ENCODE peak calls at places on chromosomes 1 and 21, in seven cellular contexts. S is lower lobe of right lung; J is RPMI7951; P is midbrain; I is stimulated activated CD4-positive, alpha-beta T cell treated with anti-CD3 and anti-CD28 coated beads, Interleukin-1b, Interleukin-23, amount 100 ng/mL, for 24 hours; N is EH; T is transverse colon. Z is an unnamed sample.

GRCh38 chr1:40703316-40703715 is 11.8 kb downstream of the NFYC start:
- DNase-seq in S (no peak), J (peak), P (no peak), I (no peak), T (no peak), N (peak), Z (peak)

GRCh38 chr1:217053666-217054065 is 330.4 kb upstream of the ESRRG start:
- DNase-seq in S (no peak), T (no peak), N (no peak), P (no peak), J (peak), I (no peak), Z (no peak)

GRCh38 chr1:189305279-189305678 is 1172.4 kb downstream of the BRINP3 start:
- DNase-seq in N (no peak), P (no peak), S (no peak), T (no peak), I (no peak), J (no peak), Z (no peak)

GRCh38 chr1:6991271-6991670 is 206.0 kb downstream of the CAMTA1 start:
- DNase-seq in I (no peak), S (no peak), T (no peak), N (peak), P (no peak), J (peak), Z (peak)

GRCh38 chr1:116420417-116421200 is 47.6 kb downstream of the ATP1A1 start:
- DNase-seq in I (no peak), T (no peak), S (no peak), N (no peak), P (no peak), J (no peak), Z (no peak)

GRCh38 chr1:31677949-31678348 is 25.9 kb downstream of the COL16A1 start:
- DNase-seq in I (no peak), N (no peak), S (no peak), P (no peak), T (no peak), J (no peak), Z (no peak)

GRCh38 chr21:44732956-44733355 is 21.6 kb upstream of the TSPEAR start:
- DNase-seq in S (no peak), P (no peak), I (no peak), N (no peak), T (no peak), J (no peak), Z (no peak)

GRCh38 chr1:194014004-194014403 is 827.6 kb upstream of the B3GALT2 start:
- DNase-seq in N (peak), S (no peak), P (no peak), J (no peak), I (no peak), T (no peak), Z (no peak)

GRCh38 chr1:153677718-153678518 is 570 bp upstream of the NPR1 start:
- DNase-seq in J (peak), I (no peak), T (peak), N (peak), S (peak), P (peak), Z (peak)

GRCh38 chr1:178408869-178409268 is 87.9 kb downstream of the CLEC20A start:
- DNase-seq in N (peak), I (no peak), P (no peak), S (no peak), T (no peak), J (no peak), Z (no peak)

GRCh38 chr21:26717146-26717739 is 128.0 kb downstream of the ADAMTS1 start:
- DNase-seq in T (no peak), J (peak), S (no peak), I (no peak), N (peak), P (peak), Z (peak)

GRCh38 chr1:32208891-32209309 is at the start of gene DCDC2B:
- DNase-seq in S (peak), P (no peak), N (peak), T (peak), I (no peak), J (peak), Z (peak)

GRCh38 chr1:181044449-181044966 is 10.7 kb downstream of the MR1 start:
- DNase-seq in T (peak), P (no peak), N (no peak), S (peak), I (no peak), J (no peak), Z (peak)

GRCh38 chr1:235075121-235075954 is 53.3 kb downstream of the TOMM20 start:
- DNase-seq in P (peak), N (peak), J (peak), T (peak), S (peak), I (peak), Z (peak)

GRCh38 chr1:16386454-16387113 is 19.5 kb downstream of the SZRD1 start:
- DNase-seq in N (peak), S (no peak), P (peak), J (peak), I (no peak), T (no peak), Z (peak)

GRCh38 chr1:151721788-151722510 is 627 bp downstream of the RIIAD1 start:
- DNase-seq in P (no peak), N (no peak), I (no peak), T (no peak), J (no peak), S (no peak), Z (no peak)

GRCh38 chr1:26360051-26360806 is 6.3 kb upstream of the CRYBG2 start:
- DNase-seq in T (peak), P (no peak), S (no peak), N (no peak), J (no peak), I (no peak), Z (no peak)

GRCh38 chr1:213362598-213362997 is 311.6 kb downstream of the RPS6KC1 start:
- DNase-seq in P (no peak), S (no peak), I (no peak), J (no peak), T (no peak), N (no peak), Z (no peak)

GRCh38 chr1:183812111-183812510 is 7.2 kb downstream of the RGL1 start:
- DNase-seq in P (no peak), J (no peak), S (no peak), T (no peak), N (no peak), I (no peak), Z (no peak)

GRCh38 chr1:5764959-5765358 is 227.3 kb downstream of the NPHP4 start:
- DNase-seq in N (no peak), P (no peak), T (no peak), I (no peak), J (no peak), S (no peak), Z (no peak)

GRCh38 chr1:224014328-224014649 is 99.6 kb upstream of the FBXO28 start:
- DNase-seq in T (no peak), P (no peak), I (no peak), S (no peak), J (no peak), N (peak), Z (no peak)

GRCh38 chr21:20639026-20639425 is 359.2 kb upstream of the NCAM2 start:
- DNase-seq in N (no peak), T (no peak), P (no peak), S (no peak), J (no peak), I (no peak), Z (no peak)

GRCh38 chr1:160618763-160619274 is 28.0 kb downstream of the SLAMF1 start:
- DNase-seq in S (no peak), J (no peak), P (no peak), I (no peak), T (no peak), N (no peak), Z (no peak)

GRCh38 chr1:231691618-231692259 is 65.1 kb downstream of the DISC1 start:
- DNase-seq in S (no peak), J (peak), T (no peak), P (peak), I (no peak), N (peak), Z (peak)

GRCh38 chr1:59150537-59151386 is 146.1 kb upstream of the FGGY start:
- DNase-seq in S (no peak), N (peak), J (peak), P (peak), I (no peak), T (peak), Z (peak)